ENCODE peak calls at places on chromosomes 3 and 15, in five cellular contexts. G is cardiac muscle cell, U is suprapubic skin, M is mucosa of descending colon, Y is skeletal muscle cell. C is an unnamed sample.

GRCh38 chr3:108062051-108062450 is 28.8 kb downstream of the CD47 start:
- DNase-seq in G (no peak), U (no peak), M (no peak), Y (no peak), C (no peak)

GRCh38 chr3:129651316-129652202 is 45.1 kb upstream of the PLXND1 start:
- DNase-seq in G (no peak), U (no peak), M (no peak), Y (peak), C (peak)

GRCh38 chr3:170566413-170566812 is 19.5 kb downstream of the SLC7A14 start:
- DNase-seq in G (no peak), U (no peak), M (no peak), Y (no peak), C (no peak)

GRCh38 chr15:67091966-67092677 is 26.7 kb downstream of the SMAD3 start:
- DNase-seq in G (no peak), U (no peak), M (no peak), Y (no peak), C (no peak)

GRCh38 chr3:23046536-23046935 is 156.6 kb upstream of the UBE2E2 start:
- DNase-seq in G (no peak), U (no peak), M (no peak), Y (no peak), C (no peak)

GRCh38 chr3:71684752-71685151 is 40.5 kb downstream of the EIF4E3 start:
- DNase-seq in G (no peak), U (no peak), M (no peak), Y (no peak), C (peak)

GRCh38 chr15:78422571-78423340 is 15.3 kb upstream of the IREB2 start:
- DNase-seq in G (peak), U (no peak), M (peak), Y (no peak), C (no peak)

GRCh38 chr3:124639406-124640237 is 90.6 kb upstream of the UMPS start:
- DNase-seq in G (no peak), U (no peak), M (no peak), Y (no peak), C (no peak)

GRCh38 chr3:120018299-120018698 is 75.9 kb downstream of the GSK3B start:
- DNase-seq in G (no peak), U (no peak), M (no peak), Y (no peak), C (no peak)

GRCh38 chr3:43859766-43860165 is 169.0 kb downstream of the ABHD5 start:
- DNase-seq in G (no peak), U (no peak), M (no peak), Y (no peak), C (no peak)

GRCh38 chr15:85354432-85354831 is 26.0 kb upstream of the AKAP13 start:
- DNase-seq in G (no peak), U (no peak), M (no peak), Y (no peak), C (peak)

GRCh38 chr3:49805367-49805782 is 2.3 kb downstream of the INKA1 start:
- DNase-seq in G (peak), U (peak), M (no peak), Y (peak), C (no peak)

GRCh38 chr3:152289708-152290107 is 21.0 kb downstream of the MBNL1 start:
- DNase-seq in G (no peak), U (no peak), M (no peak), Y (no peak), C (no peak)

GRCh38 chr15:26449296-26449695 is 323.6 kb downstream of the GABRB3 start:
- DNase-seq in G (no peak), U (no peak), M (no peak), Y (no peak), C (peak)

GRCh38 chr3:84772841-84773240 is 185.9 kb upstream of the CADM2 start:
- DNase-seq in G (no peak), U (no peak), M (no peak), Y (no peak), C (no peak)

GRCh38 chr3:78645628-78646310 is 1122.0 kb downstream of the ROBO1 start:
- DNase-seq in G (peak), U (no peak), M (peak), Y (peak), C (peak)

GRCh38 chr15:89278307-89278706 is 34.5 kb downstream of the FANCI start:
- DNase-seq in G (no peak), U (no peak), M (no peak), Y (no peak), C (no peak)

GRCh38 chr15:83926116-83926515 is 272.2 kb downstream of the ADAMTSL3 start:
- DNase-seq in G (no peak), U (no peak), M (no peak), Y (no peak), C (no peak)

GRCh38 chr3:195865752-195866151 is 42.6 kb downstream of the TNK2 start:
- DNase-seq in G (no peak), U (no peak), M (no peak), Y (no peak), C (no peak)

GRCh38 chr3:176971613-176972174 is 225.6 kb downstream of the TBL1XR1 start:
- DNase-seq in G (no peak), U (no peak), M (no peak), Y (no peak), C (no peak)